ENCODE peak calls at places on chromosomes 2 and 18, in four cellular contexts. G is Panc1; E is CD8-positive, alpha-beta T cell; L is hepatocyte. O is an unnamed sample.

GRCh38 chr2:124804014-124804940 is 779.2 kb downstream of the CNTNAP5 start:
- DNase-seq in G (peak; percentile 27), E (no peak), L (peak; percentile 50), O (no peak)

GRCh38 chr2:51722311-51722710 is 690.4 kb upstream of the NRXN1 start:
- DNase-seq in G (no peak), E (no peak), L (no peak), O (no peak)

GRCh38 chr2:172102858-172103359 is at the start of gene DLX2:
- DNase-seq in G (no peak), E (peak; percentile 70), L (peak; percentile 95), O (no peak)

GRCh38 chr2:125386074-125386473 is 1269.9 kb upstream of the GYPC start:
- DNase-seq in G (no peak), E (no peak), L (peak; percentile 4), O (no peak)

GRCh38 chr2:65710779-65711295 is 278.4 kb upstream of the SPRED2 start:
- DNase-seq in G (no peak), E (no peak), L (no peak), O (no peak)

GRCh38 chr2:37582911-37583310 is 88.5 kb downstream of the CDC42EP3 start:
- DNase-seq in G (no peak), E (peak; percentile 55), L (no peak), O (no peak)

GRCh38 chr18:41227993-41228392 is 727.0 kb upstream of the PIK3C3 start:
- DNase-seq in G (no peak), E (no peak), L (no peak), O (no peak)

GRCh38 chr18:23401400-23402347 is 51.4 kb upstream of the RIOK3 start:
- DNase-seq in G (no peak), E (no peak), L (peak; percentile 79), O (no peak)

GRCh38 chr18:37521500-37522465 is 43.8 kb downstream of the CELF4 start:
- DNase-seq in G (no peak), E (no peak), L (no peak), O (no peak)

DNA sequence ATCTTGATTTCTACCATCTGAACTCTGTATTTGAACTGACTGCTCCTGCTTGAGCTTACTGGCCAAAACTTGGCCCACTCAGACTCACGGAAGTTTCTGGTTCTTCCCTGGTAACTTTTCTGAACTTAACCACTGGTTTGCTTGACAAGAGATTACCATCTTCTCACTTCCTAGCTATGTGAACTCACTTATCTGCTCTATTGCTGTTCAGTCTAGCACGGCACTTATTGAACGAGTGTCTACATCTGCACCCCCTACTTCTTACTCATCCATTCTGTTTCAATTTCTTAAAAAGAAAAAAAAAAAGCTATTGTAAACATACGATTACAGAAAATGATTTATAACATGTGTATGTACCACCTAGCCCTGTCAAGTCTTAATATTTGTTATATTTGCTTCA is 9.0 kb downstream of the CKAP2L start:
- DNase-seq in G (no peak), E (no peak), L (no peak), O (no peak)
- H3K36me3 ChIP-seq in G (peaks cover 54% of the 10 kb centered on the region), E (no peaks in the 10 kb centered on the region), L (no peaks in the 10 kb centered on the region), O (peaks cover 90% of the 10 kb centered on the region)

GRCh38 chr2:20250436-20250835 is 25.5 kb upstream of the SDC1 start:
- DNase-seq in G (no peak), E (no peak), L (no peak), O (no peak)
- H3K36me3 ChIP-seq in G (peaks cover 52% of the 10 kb centered on the region), E (peaks cover 37% of the 10 kb centered on the region), L (no peaks in the 10 kb centered on the region), O (peaks cover 88% of the 10 kb centered on the region)

GRCh38 chr2:110772383-110772755 is 40.0 kb downstream of the ACOXL start:
- DNase-seq in G (no peak), E (no peak), L (no peak), O (no peak)

GRCh38 chr2:110771549-110772382 is 39.4 kb downstream of the ACOXL start:
- DNase-seq in G (no peak), E (no peak), L (no peak), O (no peak)

GRCh38 chr2:110770308-110770695 is 37.9 kb downstream of the ACOXL start:
- DNase-seq in G (no peak), E (no peak), L (no peak), O (no peak)

GRCh38 chr2:110770696-110771425 is 38.5 kb downstream of the ACOXL start:
- DNase-seq in G (no peak), E (no peak), L (peak; percentile 42), O (no peak)

GRCh38 chr2:110773470-110773921 is 41.1 kb downstream of the ACOXL start:
- DNase-seq in G (no peak), E (no peak), L (peak; percentile 8), O (no peak)
- H3K36me3 ChIP-seq in G (no peaks in the 10 kb centered on the region), E (no peaks in the 10 kb centered on the region), L (no peaks in the 10 kb centered on the region), O (no peaks in the 10 kb centered on the region)

GRCh38 chr2:216117566-216117965 is 8.4 kb downstream of the XRCC5 start:
- DNase-seq in G (no peak), E (no peak), L (no peak), O (no peak)
- H3K36me3 ChIP-seq in G (peaks cover 82% of the 10 kb centered on the region), E (peaks cover 55% of the 10 kb centered on the region), L (no peaks in the 10 kb centered on the region), O (peaks cover 96% of the 10 kb centered on the region)